ENCODE peak calls at places on chromosomes 1 and 21, in five cellular contexts. One of them, this sample, is unnamed.

GRCh38 chr1:51236548-51237312 is 657 bp downstream of the RNF11 start:
- DNase-seq in HFF-Myc: no peak
- DNase-seq in left lung: peak; percentile 57
- DNase-seq in CD4-positive, alpha-beta T cell: peak; percentile 15
- DNase-seq in astrocyte: peak; percentile 39
- DNase-seq in this sample: peak; percentile 79

GRCh38 chr1:111568160-111568559 is 51.4 kb upstream of the RAP1A start:
- DNase-seq in HFF-Myc: no peak
- DNase-seq in left lung: no peak
- DNase-seq in CD4-positive, alpha-beta T cell: no peak
- DNase-seq in astrocyte: no peak
- DNase-seq in this sample: no peak

GRCh38 chr1:45012639-45013278 is 705 bp downstream of the UROD start:
- DNase-seq in HFF-Myc: peak; percentile 40
- DNase-seq in left lung: peak; percentile 81
- DNase-seq in CD4-positive, alpha-beta T cell: no peak
- DNase-seq in astrocyte: peak; percentile 54
- DNase-seq in this sample: peak; percentile 75

GRCh38 chr21:16563795-16564194 is 834.0 kb downstream of the USP25 start:
- DNase-seq in HFF-Myc: no peak
- DNase-seq in left lung: no peak
- DNase-seq in CD4-positive, alpha-beta T cell: no peak
- DNase-seq in astrocyte: peak; percentile 68
- DNase-seq in this sample: no peak

GRCh38 chr1:247121382-247121781 is 17.2 kb upstream of the ZNF669 start:
- DNase-seq in HFF-Myc: no peak
- DNase-seq in left lung: no peak
- DNase-seq in CD4-positive, alpha-beta T cell: no peak
- DNase-seq in astrocyte: no peak
- DNase-seq in this sample: no peak

GRCh38 chr21:34004984-34005383 is 68.4 kb upstream of the MRPS6 start:
- DNase-seq in HFF-Myc: no peak
- DNase-seq in left lung: no peak
- DNase-seq in CD4-positive, alpha-beta T cell: no peak
- DNase-seq in astrocyte: no peak
- DNase-seq in this sample: no peak

GRCh38 chr1:37255111-37255795 is 219.1 kb upstream of the ZC3H12A start:
- DNase-seq in HFF-Myc: no peak
- DNase-seq in left lung: no peak
- DNase-seq in CD4-positive, alpha-beta T cell: no peak
- DNase-seq in astrocyte: no peak
- DNase-seq in this sample: no peak

GRCh38 chr1:160144921-160145320 is 6.5 kb upstream of the ATP1A4 start:
- DNase-seq in HFF-Myc: no peak
- DNase-seq in left lung: peak; percentile 18
- DNase-seq in CD4-positive, alpha-beta T cell: no peak
- DNase-seq in astrocyte: peak; percentile 36
- DNase-seq in this sample: no peak

GRCh38 chr1:18923721-18924610 is 21.6 kb upstream of the ALDH4A1 start:
- DNase-seq in HFF-Myc: no peak
- DNase-seq in left lung: no peak
- DNase-seq in CD4-positive, alpha-beta T cell: no peak
- DNase-seq in astrocyte: no peak
- DNase-seq in this sample: no peak

GRCh38 chr1:205812271-205812877 is 624 bp downstream of the SLC41A1 start:
- DNase-seq in HFF-Myc: no peak
- DNase-seq in left lung: no peak
- DNase-seq in CD4-positive, alpha-beta T cell: no peak
- DNase-seq in astrocyte: peak; percentile 13
- DNase-seq in this sample: peak; percentile 16

GRCh38 chr1:11700655-11701467 is 9.4 kb downstream of the DRAXIN start:
- DNase-seq in HFF-Myc: no peak
- DNase-seq in left lung: no peak
- DNase-seq in CD4-positive, alpha-beta T cell: no peak
- DNase-seq in astrocyte: no peak
- DNase-seq in this sample: no peak

GRCh38 chr21:26881504-26882228 is 36.5 kb upstream of the ADAMTS1 start:
- DNase-seq in HFF-Myc: peak; percentile 7
- DNase-seq in left lung: no peak
- DNase-seq in CD4-positive, alpha-beta T cell: no peak
- DNase-seq in astrocyte: peak; percentile 2
- DNase-seq in this sample: no peak

GRCh38 chr1:59553381-59553780 is 256.5 kb downstream of the FGGY start:
- DNase-seq in HFF-Myc: no peak
- DNase-seq in left lung: no peak
- DNase-seq in CD4-positive, alpha-beta T cell: no peak
- DNase-seq in astrocyte: peak; percentile 74
- DNase-seq in this sample: no peak

GRCh38 chr21:18522181-18522771 is 118.7 kb upstream of the TMPRSS15 start:
- DNase-seq in HFF-Myc: no peak
- DNase-seq in left lung: no peak
- DNase-seq in CD4-positive, alpha-beta T cell: no peak
- DNase-seq in astrocyte: peak; percentile 6
- DNase-seq in this sample: no peak
- TF ChIP-seq CTCF in HFF-Myc: no peak
- TF ChIP-seq CTCF in left lung: no peak
- TF ChIP-seq CTCF in CD4-positive, alpha-beta T cell: no peak
- TF ChIP-seq CTCF in astrocyte: peak; percentile 47
- TF ChIP-seq CTCF in this sample: peak; percentile 24

GRCh38 chr1:209714338-209714737 is 9.7 kb downstream of the HSD11B1 start:
- DNase-seq in HFF-Myc: no peak
- DNase-seq in left lung: no peak
- DNase-seq in CD4-positive, alpha-beta T cell: no peak
- DNase-seq in astrocyte: no peak
- DNase-seq in this sample: no peak
- TF ChIP-seq CTCF in HFF-Myc: no peak
- TF ChIP-seq CTCF in left lung: no peak
- TF ChIP-seq CTCF in CD4-positive, alpha-beta T cell: no peak
- TF ChIP-seq CTCF in astrocyte: no peak
- TF ChIP-seq CTCF in this sample: no peak

GRCh38 chr1:194084755-194085154 is 898.3 kb upstream of the B3GALT2 start:
- DNase-seq in HFF-Myc: no peak
- DNase-seq in left lung: no peak
- DNase-seq in CD4-positive, alpha-beta T cell: no peak
- DNase-seq in astrocyte: no peak
- DNase-seq in this sample: no peak

GRCh38 chr1:194078765-194079164 is 892.4 kb upstream of the B3GALT2 start:
- DNase-seq in HFF-Myc: no peak
- DNase-seq in left lung: no peak
- DNase-seq in CD4-positive, alpha-beta T cell: no peak
- DNase-seq in astrocyte: no peak
- DNase-seq in this sample: no peak

GRCh38 chr1:194076646-194077045 is 890.2 kb upstream of the B3GALT2 start:
- DNase-seq in HFF-Myc: no peak
- DNase-seq in left lung: no peak
- DNase-seq in CD4-positive, alpha-beta T cell: no peak
- DNase-seq in astrocyte: peak; percentile 29
- DNase-seq in this sample: no peak

GRCh38 chr1:194081444-194081843 is 895.0 kb upstream of the B3GALT2 start:
- DNase-seq in HFF-Myc: no peak
- DNase-seq in left lung: no peak
- DNase-seq in CD4-positive, alpha-beta T cell: no peak
- DNase-seq in astrocyte: no peak
- DNase-seq in this sample: no peak
- TF ChIP-seq CTCF in HFF-Myc: no peak
- TF ChIP-seq CTCF in left lung: no peak
- TF ChIP-seq CTCF in CD4-positive, alpha-beta T cell: no peak
- TF ChIP-seq CTCF in astrocyte: no peak
- TF ChIP-seq CTCF in this sample: no peak

GRCh38 chr1:86356247-86356646 is 39.9 kb downstream of the ODF2L start:
- DNase-seq in HFF-Myc: peak; percentile 2
- DNase-seq in left lung: no peak
- DNase-seq in CD4-positive, alpha-beta T cell: no peak
- DNase-seq in astrocyte: no peak
- DNase-seq in this sample: no peak

DNA sequence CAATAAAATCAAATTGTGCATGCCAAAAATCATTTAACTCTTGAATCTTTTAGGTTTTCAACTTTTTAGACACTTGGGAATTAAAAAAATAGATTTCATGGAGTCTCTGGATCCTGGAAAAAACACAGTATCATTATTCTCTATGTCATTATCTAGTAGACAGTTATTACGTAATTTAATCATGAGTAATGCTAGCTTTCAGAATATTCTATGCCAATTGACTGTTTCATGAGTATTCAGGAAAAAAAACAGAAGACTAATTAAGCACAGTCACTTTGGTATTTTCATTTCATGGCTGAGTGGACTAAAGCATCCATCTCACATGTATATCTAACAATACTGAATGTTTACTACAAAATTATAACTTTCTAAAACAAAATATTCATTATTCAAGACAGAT is 44.0 kb downstream of the ODF2L start:
- DNase-seq in HFF-Myc: no peak
- DNase-seq in left lung: no peak
- DNase-seq in CD4-positive, alpha-beta T cell: no peak
- DNase-seq in astrocyte: peak; percentile 35
- DNase-seq in this sample: no peak
- TF ChIP-seq CTCF in HFF-Myc: no peak
- TF ChIP-seq CTCF in left lung: no peak
- TF ChIP-seq CTCF in CD4-positive, alpha-beta T cell: no peak
- TF ChIP-seq CTCF in astrocyte: no peak
- TF ChIP-seq CTCF in this sample: no peak

DNA sequence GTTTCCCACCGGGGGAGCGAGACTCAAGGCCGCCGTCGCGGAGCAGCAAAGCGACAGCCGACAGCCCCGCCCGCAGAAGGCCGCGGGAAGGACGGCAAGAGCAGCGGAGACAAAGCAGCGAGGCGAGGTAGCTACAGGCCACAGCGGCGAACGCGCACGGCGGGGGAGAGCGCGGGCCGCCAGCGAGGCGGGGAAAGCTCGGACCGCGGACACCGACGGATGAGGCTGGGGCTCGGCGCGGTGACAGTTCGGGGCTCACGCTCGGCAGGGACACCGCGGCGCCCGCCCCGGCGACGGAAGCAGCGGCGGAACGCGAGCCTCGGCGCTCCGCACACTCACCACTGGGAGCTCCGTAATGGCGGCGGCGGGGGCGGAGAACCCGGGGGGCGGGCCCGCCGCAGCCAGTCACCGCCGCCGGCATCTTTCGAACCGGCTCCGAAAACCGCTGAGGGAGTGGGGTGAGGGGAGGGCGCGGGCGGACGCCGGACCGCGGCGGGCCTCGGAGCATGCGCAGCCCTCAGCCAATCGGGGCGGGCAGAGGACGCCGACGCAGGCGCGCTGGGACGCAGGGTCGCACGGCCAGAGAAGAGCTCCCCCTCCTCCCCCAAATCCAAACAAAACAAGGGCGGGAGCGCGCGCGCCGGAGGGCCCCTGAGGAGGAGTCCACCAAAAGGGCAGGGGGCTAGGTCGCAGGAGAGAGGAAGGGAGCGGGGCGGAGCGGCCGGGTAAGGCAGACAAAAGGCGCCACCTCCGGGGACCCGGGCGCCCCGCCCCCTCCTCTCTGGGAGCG is 602 bp downstream of the HP1BP3 start:
- DNase-seq in HFF-Myc: peak; percentile 71
- DNase-seq in left lung: peak; percentile 95
- DNase-seq in CD4-positive, alpha-beta T cell: peak; percentile 91
- DNase-seq in astrocyte: peak; percentile 77
- DNase-seq in this sample: peak; percentile 97
- TF ChIP-seq CTCF in HFF-Myc: no peak
- TF ChIP-seq CTCF in left lung: no peak
- TF ChIP-seq CTCF in CD4-positive, alpha-beta T cell: no peak
- TF ChIP-seq CTCF in astrocyte: no peak
- TF ChIP-seq CTCF in this sample: no peak

GRCh38 chr1:84689514-84690396 is 506 bp downstream of the SSX2IP start:
- DNase-seq in HFF-Myc: no peak
- DNase-seq in left lung: peak; percentile 67
- DNase-seq in CD4-positive, alpha-beta T cell: no peak
- DNase-seq in astrocyte: peak; percentile 32
- DNase-seq in this sample: no peak
- TF ChIP-seq CTCF in HFF-Myc: no peak
- TF ChIP-seq CTCF in left lung: no peak
- TF ChIP-seq CTCF in CD4-positive, alpha-beta T cell: no peak
- TF ChIP-seq CTCF in astrocyte: no peak
- TF ChIP-seq CTCF in this sample: no peak

DNA sequence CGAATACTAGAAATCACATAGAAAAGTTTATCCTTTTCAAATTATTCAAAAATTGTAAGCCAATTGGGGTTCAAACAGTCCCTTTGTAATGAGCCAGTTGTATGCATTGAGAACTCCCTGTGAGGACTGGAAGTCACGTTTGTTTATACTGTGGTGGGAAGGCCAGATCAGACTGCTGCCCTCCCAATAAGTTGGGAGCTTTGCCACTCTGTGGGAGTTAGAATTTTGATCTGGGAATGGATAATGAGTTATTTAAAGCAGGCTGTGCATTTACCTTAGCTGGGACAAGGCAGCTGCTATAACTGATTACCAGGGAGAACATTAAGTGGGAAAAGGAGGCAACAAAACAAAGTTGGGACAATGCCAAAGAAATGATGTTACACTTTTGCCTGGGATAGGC is 178.8 kb downstream of the SDCCAG8 start:
- DNase-seq in HFF-Myc: no peak
- DNase-seq in left lung: no peak
- DNase-seq in CD4-positive, alpha-beta T cell: no peak
- DNase-seq in astrocyte: peak; percentile 34
- DNase-seq in this sample: no peak
- TF ChIP-seq CTCF in HFF-Myc: no peak
- TF ChIP-seq CTCF in left lung: no peak
- TF ChIP-seq CTCF in CD4-positive, alpha-beta T cell: no peak
- TF ChIP-seq CTCF in astrocyte: no peak
- TF ChIP-seq CTCF in this sample: no peak

DNA sequence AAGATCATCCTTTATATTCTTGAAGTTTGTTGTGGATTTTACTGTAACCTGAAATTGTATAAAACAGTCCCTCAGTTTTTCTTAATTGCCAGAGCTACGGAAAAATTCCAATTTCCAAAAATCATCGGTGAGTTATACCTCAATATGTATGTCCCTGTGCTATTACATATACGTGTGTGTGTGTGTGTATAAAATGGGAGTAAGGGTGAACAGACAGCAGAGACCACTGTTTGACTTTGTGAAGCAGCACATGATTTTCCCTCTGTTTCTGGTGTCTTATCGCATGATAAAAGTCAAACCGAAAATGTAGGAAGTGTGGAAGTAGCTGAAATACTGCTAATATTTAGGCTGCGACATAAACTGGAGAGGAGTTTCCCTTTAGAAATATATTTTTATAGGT is 1.2 kb downstream of the OR2T1 start:
- DNase-seq in HFF-Myc: no peak
- DNase-seq in left lung: no peak
- DNase-seq in CD4-positive, alpha-beta T cell: no peak
- DNase-seq in astrocyte: no peak
- DNase-seq in this sample: no peak
- TF ChIP-seq CTCF in HFF-Myc: no peak
- TF ChIP-seq CTCF in left lung: no peak
- TF ChIP-seq CTCF in CD4-positive, alpha-beta T cell: no peak
- TF ChIP-seq CTCF in astrocyte: no peak
- TF ChIP-seq CTCF in this sample: no peak

DNA sequence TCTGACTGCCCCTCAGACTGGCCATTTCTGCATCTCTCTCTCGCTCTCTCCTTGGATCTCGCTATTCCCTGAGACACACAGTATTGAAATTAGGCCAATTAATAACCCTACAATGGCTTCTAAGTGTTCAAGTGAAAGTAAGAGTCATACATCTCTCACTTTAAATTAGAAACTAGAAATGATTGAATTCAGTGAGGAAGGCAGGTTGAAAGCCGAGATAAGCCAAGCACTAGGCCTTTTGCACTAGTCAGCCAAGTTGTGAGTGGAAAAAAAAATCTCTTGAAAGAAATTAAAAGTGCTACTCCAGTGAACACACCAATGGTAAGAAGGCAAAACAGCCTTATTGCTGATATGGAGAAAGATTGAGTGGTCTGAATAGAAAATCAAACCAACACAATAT is 51.2 kb downstream of the SLC9C2 start:
- DNase-seq in HFF-Myc: no peak
- DNase-seq in left lung: no peak
- DNase-seq in CD4-positive, alpha-beta T cell: no peak
- DNase-seq in astrocyte: no peak
- DNase-seq in this sample: no peak
- TF ChIP-seq CTCF in HFF-Myc: no peak
- TF ChIP-seq CTCF in left lung: no peak
- TF ChIP-seq CTCF in CD4-positive, alpha-beta T cell: no peak
- TF ChIP-seq CTCF in astrocyte: no peak
- TF ChIP-seq CTCF in this sample: no peak

This sample was measured in Peyer's patch.